ENCODE peak calls at places on chromosomes 12 and 14, in five cellular contexts. F, E, D, Y and L are unnamed samples.

GRCh38 chr14:103716091-103716801 is 636 bp downstream of the ZFYVE21 start:
- DNase-seq in F (peak; percentile 24), Y (peak; percentile 39), E (no peak), D (peak; percentile 16), L (no peak)

GRCh38 chr14:23119362-23120327 is 590 bp upstream of the CEBPE start:
- DNase-seq in E (no peak), F (peak; percentile 33), Y (no peak), D (peak; percentile 24), L (no peak)

GRCh38 chr12:77845831-77846230 is 15.1 kb downstream of the NAV3 start:
- DNase-seq in E (no peak), D (no peak), F (no peak), Y (peak; percentile 66), L (no peak)

GRCh38 chr12:119088917-119089667 is 89.6 kb upstream of the HSPB8 start:
- DNase-seq in E (no peak), D (no peak), F (no peak), Y (no peak), L (no peak)

GRCh38 chr12:11839093-11839641 is 189.7 kb downstream of the ETV6 start:
- DNase-seq in E (peak; percentile 96), Y (peak; percentile 57), F (no peak), D (no peak), L (peak; percentile 73)

GRCh38 chr12:100450726-100451125 is 22.9 kb upstream of the NR1H4 start:
- DNase-seq in E (no peak), D (no peak), Y (peak; percentile 43), F (no peak), L (no peak)

GRCh38 chr14:103296987-103297386 is 37.0 kb upstream of the EIF5 start:
- DNase-seq in Y (no peak), F (no peak), D (no peak), E (no peak), L (no peak)

GRCh38 chr12:87848248-87848868 is 180.8 kb downstream of the C12orf50 start:
- DNase-seq in F (peak; percentile 2), Y (peak; percentile 42), D (peak; percentile 3), E (peak; percentile 40), L (no peak)

GRCh38 chr12:90826031-90826430 is 128.9 kb downstream of the CCER1 start:
- DNase-seq in F (no peak), E (no peak), Y (no peak), D (no peak), L (no peak)

GRCh38 chr12:46402451-46402850 is 29.9 kb upstream of the SLC38A2 start:
- DNase-seq in F (no peak), Y (peak; percentile 83), D (no peak), E (no peak), L (no peak)

GRCh38 chr12:3311027-3311402 is 180.0 kb upstream of the PRMT8 start:
- DNase-seq in F (no peak), E (peak; percentile 80), D (no peak), Y (peak; percentile 92), L (peak; percentile 85)

GRCh38 chr12:113241191-113242017 is 20.1 kb downstream of the TPCN1 start:
- DNase-seq in F (no peak), E (peak; percentile 92), D (no peak), Y (peak; percentile 87), L (peak; percentile 98)

GRCh38 chr14:50816419-50817047 is 14.4 kb downstream of the NIN start:
- DNase-seq in Y (peak; percentile 55), D (no peak), F (no peak), E (no peak), L (no peak)

GRCh38 chr14:64213079-64213478 is 81.1 kb downstream of the ESR2 start:
- DNase-seq in Y (no peak), E (no peak), D (no peak), F (no peak), L (no peak)

GRCh38 chr12:117046861-117047530 is 52.2 kb downstream of the TESC start:
- DNase-seq in F (no peak), E (no peak), D (no peak), Y (no peak), L (no peak)

GRCh38 chr12:104702565-104703139 is 245.9 kb downstream of the CHST11 start:
- DNase-seq in F (no peak), Y (no peak), E (no peak), D (no peak), L (no peak)

GRCh38 chr12:100437038-100437841 is 36.4 kb upstream of the NR1H4 start:
- DNase-seq in Y (no peak), E (no peak), F (no peak), D (no peak), L (no peak)

GRCh38 chr12:700061-700460 is 36.8 kb upstream of the NINJ2 start:
- DNase-seq in Y (no peak), F (no peak), E (no peak), D (no peak), L (no peak)

GRCh38 chr14:97298331-97298730 is 501.1 kb downstream of the VRK1 start:
- DNase-seq in Y (peak; percentile 66), E (no peak), F (no peak), D (no peak), L (no peak)

GRCh38 chr12:50211392-50212070 is 44.4 kb upstream of the CERS5 start:
- DNase-seq in E (no peak), Y (no peak), D (no peak), F (no peak), L (no peak)

GRCh38 chr12:56358836-56359532 is 923 bp downstream of the STAT2 start:
- DNase-seq in E (no peak), F (peak; percentile 26), D (no peak), Y (no peak), L (no peak)

GRCh38 chr14:104724407-104724980 is 465 bp downstream of the ADSS1 start:
- DNase-seq in F (peak; percentile 26), Y (peak; percentile 47), E (no peak), D (peak; percentile 21), L (no peak)

GRCh38 chr12:110853856-110854255 is 7.1 kb downstream of the CCDC63 start:
- DNase-seq in D (no peak), Y (no peak), F (no peak), E (no peak), L (no peak)

GRCh38 chr14:63598821-63599220 is 42.9 kb downstream of the WDR89 start:
- DNase-seq in D (no peak), F (no peak), Y (no peak), E (no peak), L (no peak)